ENCODE peak calls at places on chromosome 13, in nine cellular contexts. Y, V, J, I, U, P, L, E and R are unnamed samples.

GRCh38 chr13:79281335-79281734 is 124.7 kb downstream of the RBM26 start:
- DNase-seq in V (no peak), L (no peak), I (peak), U (no peak), J (no peak), Y (no peak), E (no peak), P (no peak), R (no peak)

GRCh38 chr13:41780736-41781708 is 179.9 kb downstream of the VWA8 start:
- DNase-seq in J (no peak), V (no peak), P (no peak), I (no peak), Y (no peak), E (no peak), U (no peak), L (no peak), R (no peak)

GRCh38 chr13:98447881-98448641 is 128.8 kb downstream of the STK24 start:
- DNase-seq in I (peak), J (no peak), V (peak), L (no peak), U (peak), E (no peak), Y (no peak), P (peak), R (no peak)

GRCh38 chr13:94947965-94948371 is 235.6 kb upstream of the SOX21 start:
- DNase-seq in E (no peak), J (no peak), I (peak), Y (no peak), L (no peak), U (no peak), P (no peak), V (no peak), R (no peak)

GRCh38 chr13:77810430-77810829 is 108.2 kb downstream of the EDNRB start:
- DNase-seq in I (peak), P (no peak), V (no peak), J (no peak), E (no peak), Y (no peak), U (peak), L (no peak), R (peak)

GRCh38 chr13:106118996-106119395 is 416.5 kb downstream of the EFNB2 start:
- DNase-seq in L (no peak), Y (no peak), U (no peak), J (no peak), E (no peak), V (no peak), I (no peak), P (no peak), R (no peak)

GRCh38 chr13:106038752-106039151 is 496.7 kb downstream of the EFNB2 start:
- DNase-seq in U (peak), P (no peak), J (no peak), Y (peak), L (no peak), I (no peak), V (no peak), E (no peak), R (no peak)

GRCh38 chr13:45737571-45738002 is 35.5 kb downstream of the CBY2 start:
- DNase-seq in I (peak), J (no peak), V (no peak), E (no peak), L (no peak), P (no peak), Y (no peak), U (peak), R (peak)

GRCh38 chr13:89688908-89689307 is 1658.6 kb upstream of the MIR17HG start:
- DNase-seq in Y (no peak), J (no peak), I (no peak), V (no peak), E (no peak), L (no peak), U (no peak), P (no peak), R (no peak)

GRCh38 chr13:47897411-47898050 is 103.5 kb downstream of the SUCLA2 start:
- DNase-seq in L (peak), E (no peak), Y (peak), J (no peak), V (no peak), U (no peak), I (peak), P (no peak), R (no peak)

GRCh38 chr13:22102237-22102636 is 431.4 kb downstream of the FGF9 start:
- DNase-seq in I (no peak), Y (no peak), E (no peak), P (no peak), V (no peak), L (no peak), J (no peak), U (no peak), R (no peak)
- TF ChIP-seq CTCF in I (no peak), Y (no peak), E (no peak), P (no peak), V (no peak), L (no peak), J (no peak), U (no peak), R (no peak)

GRCh38 chr13:28624707-28625432 is 34.1 kb upstream of the POMP start:
- DNase-seq in J (no peak), P (no peak), L (no peak), U (no peak), E (no peak), Y (no peak), I (peak), V (no peak), R (no peak)

GRCh38 chr13:28622286-28622685 is 36.6 kb upstream of the POMP start:
- DNase-seq in U (no peak), P (peak), Y (no peak), L (no peak), E (no peak), I (no peak), J (no peak), V (no peak), R (no peak)

GRCh38 chr13:28621439-28621838 is 37.5 kb upstream of the POMP start:
- DNase-seq in L (no peak), J (no peak), U (no peak), E (no peak), Y (no peak), V (no peak), P (no peak), I (no peak), R (no peak)

GRCh38 chr13:28626266-28626665 is 32.7 kb upstream of the POMP start:
- DNase-seq in V (no peak), P (no peak), Y (no peak), E (no peak), L (no peak), I (no peak), U (no peak), J (no peak), R (no peak)

DNA sequence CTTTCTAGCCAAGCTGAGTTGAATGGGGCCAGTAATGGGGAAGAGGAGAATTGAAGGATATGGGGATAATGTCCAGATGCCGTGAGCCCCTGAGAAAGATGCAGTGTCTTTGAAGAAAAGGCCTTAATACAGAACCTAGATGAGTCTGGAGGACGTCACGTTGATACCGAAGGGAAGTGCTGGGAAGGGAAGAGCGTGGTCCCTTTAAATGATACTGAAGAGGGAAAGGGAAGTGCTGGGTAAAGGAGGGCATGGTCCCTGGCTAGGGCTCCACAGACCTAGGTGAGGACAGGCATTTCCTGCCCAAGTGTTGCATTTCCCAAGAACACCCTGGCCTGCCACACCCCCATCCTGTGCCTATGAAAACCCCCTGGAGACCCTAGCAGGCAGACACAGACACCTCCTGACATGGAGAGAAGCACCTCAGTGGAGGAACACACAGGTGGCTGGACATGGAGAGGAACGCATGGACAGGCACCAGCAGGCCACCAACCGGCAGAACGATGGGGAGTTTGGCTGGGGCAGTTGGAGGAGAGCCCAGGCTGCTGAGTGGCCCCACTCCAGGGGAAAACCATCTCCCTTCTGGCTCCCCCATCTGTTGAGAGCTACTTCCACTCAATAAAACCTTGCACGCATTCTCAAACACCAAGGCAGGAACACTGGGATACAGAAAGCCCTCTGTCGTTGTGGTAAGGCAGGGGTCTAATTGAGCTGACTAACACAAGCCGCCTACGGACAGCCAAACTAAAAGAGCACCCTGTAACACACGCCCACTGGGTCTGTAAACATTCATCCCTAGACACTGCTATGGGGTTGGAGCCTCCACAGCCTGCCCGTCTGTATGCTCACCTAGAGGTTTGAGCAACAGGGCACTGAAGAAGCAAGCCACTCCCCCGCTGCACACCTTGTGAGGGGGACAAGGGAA is 34.9 kb upstream of the POMP start:
- DNase-seq in J (no peak), P (no peak), L (no peak), V (no peak), I (no peak), E (no peak), Y (no peak), U (no peak), R (no peak)
- TF ChIP-seq CTCF in J (no peak), P (no peak), L (no peak), V (no peak), I (no peak), E (no peak), Y (no peak), U (no peak), R (no peak)

GRCh38 chr13:20149762-20150161 is 11.1 kb downstream of the GJA3 start:
- DNase-seq in L (no peak), Y (no peak), U (no peak), J (no peak), P (no peak), I (no peak), E (no peak), V (no peak), R (no peak)
- TF ChIP-seq CTCF in L (no peak), Y (no peak), U (no peak), J (no peak), P (no peak), I (no peak), E (no peak), V (no peak), R (no peak)

DNA sequence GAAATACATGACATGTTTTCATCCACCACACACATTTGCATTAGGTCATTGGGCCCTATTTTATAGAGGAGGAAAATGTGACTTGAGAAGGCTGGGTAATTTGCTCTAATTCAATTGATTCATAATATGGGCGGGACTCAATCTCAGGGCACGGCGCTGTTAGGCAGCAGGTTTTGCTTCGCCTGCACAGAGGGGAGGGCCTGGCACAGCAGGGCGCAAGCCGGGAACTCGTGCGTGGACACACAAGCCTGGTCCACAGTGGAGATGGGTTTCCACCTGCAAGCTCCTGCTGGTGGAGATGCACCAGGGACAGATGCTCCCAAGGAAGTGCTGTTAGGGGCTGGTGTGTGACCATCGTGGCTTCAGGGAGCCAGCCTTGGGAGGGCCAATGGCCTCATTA is 58.4 kb upstream of the MTIF3 start:
- DNase-seq in I (no peak), L (no peak), Y (no peak), E (no peak), V (no peak), J (no peak), P (no peak), U (no peak), R (no peak)
- TF ChIP-seq CTCF in I (no peak), L (no peak), Y (no peak), E (no peak), V (no peak), J (no peak), P (no peak), U (no peak), R (no peak)